ENCODE peak calls at places on chromosomes 11 and 22, in four cellular contexts. One of them, this sample, is unnamed.

GRCh38 chr11:128776088-128776433 is 82.2 kb downstream of the FLI1 start:
- DNase-seq in adrenal gland: no peak
- DNase-seq in breast epithelium: no peak
- DNase-seq in BE2C: no peak
- DNase-seq in this sample: no peak

GRCh38 chr11:23278121-23278520 is 417.8 kb upstream of the CCDC179 start:
- DNase-seq in adrenal gland: peak
- DNase-seq in breast epithelium: no peak
- DNase-seq in BE2C: no peak
- DNase-seq in this sample: no peak

GRCh38 chr11:23263466-23263865 is 403.2 kb upstream of the CCDC179 start:
- DNase-seq in breast epithelium: no peak
- DNase-seq in BE2C: no peak
- DNase-seq in adrenal gland: no peak
- DNase-seq in this sample: no peak

GRCh38 chr11:1858154-1858553 is 5.3 kb downstream of the LSP1 start:
- DNase-seq in adrenal gland: no peak
- DNase-seq in breast epithelium: no peak
- DNase-seq in BE2C: no peak
- DNase-seq in this sample: no peak

GRCh38 chr11:59532620-59533019 is 21.3 kb downstream of the OR4D9 start:
- DNase-seq in breast epithelium: no peak
- DNase-seq in BE2C: no peak
- DNase-seq in adrenal gland: no peak
- DNase-seq in this sample: no peak

GRCh38 chr22:37167981-37168647 is 18.4 kb upstream of the IL2RB start:
- DNase-seq in adrenal gland: peak
- DNase-seq in BE2C: no peak
- DNase-seq in breast epithelium: no peak
- DNase-seq in this sample: no peak

GRCh38 chr11:129368889-129369672 is 6.6 kb upstream of the BARX2 start:
- DNase-seq in breast epithelium: no peak
- DNase-seq in adrenal gland: no peak
- DNase-seq in BE2C: no peak
- DNase-seq in this sample: no peak

GRCh38 chr11:40130427-40130826 is 1329.0 kb downstream of the LRRC4C start:
- DNase-seq in BE2C: peak
- DNase-seq in adrenal gland: no peak
- DNase-seq in breast epithelium: no peak
- DNase-seq in this sample: no peak

GRCh38 chr22:44363214-44363979 is 50.6 kb upstream of the SHISAL1 start:
- DNase-seq in breast epithelium: no peak
- DNase-seq in BE2C: peak
- DNase-seq in adrenal gland: peak
- DNase-seq in this sample: peak

DNA sequence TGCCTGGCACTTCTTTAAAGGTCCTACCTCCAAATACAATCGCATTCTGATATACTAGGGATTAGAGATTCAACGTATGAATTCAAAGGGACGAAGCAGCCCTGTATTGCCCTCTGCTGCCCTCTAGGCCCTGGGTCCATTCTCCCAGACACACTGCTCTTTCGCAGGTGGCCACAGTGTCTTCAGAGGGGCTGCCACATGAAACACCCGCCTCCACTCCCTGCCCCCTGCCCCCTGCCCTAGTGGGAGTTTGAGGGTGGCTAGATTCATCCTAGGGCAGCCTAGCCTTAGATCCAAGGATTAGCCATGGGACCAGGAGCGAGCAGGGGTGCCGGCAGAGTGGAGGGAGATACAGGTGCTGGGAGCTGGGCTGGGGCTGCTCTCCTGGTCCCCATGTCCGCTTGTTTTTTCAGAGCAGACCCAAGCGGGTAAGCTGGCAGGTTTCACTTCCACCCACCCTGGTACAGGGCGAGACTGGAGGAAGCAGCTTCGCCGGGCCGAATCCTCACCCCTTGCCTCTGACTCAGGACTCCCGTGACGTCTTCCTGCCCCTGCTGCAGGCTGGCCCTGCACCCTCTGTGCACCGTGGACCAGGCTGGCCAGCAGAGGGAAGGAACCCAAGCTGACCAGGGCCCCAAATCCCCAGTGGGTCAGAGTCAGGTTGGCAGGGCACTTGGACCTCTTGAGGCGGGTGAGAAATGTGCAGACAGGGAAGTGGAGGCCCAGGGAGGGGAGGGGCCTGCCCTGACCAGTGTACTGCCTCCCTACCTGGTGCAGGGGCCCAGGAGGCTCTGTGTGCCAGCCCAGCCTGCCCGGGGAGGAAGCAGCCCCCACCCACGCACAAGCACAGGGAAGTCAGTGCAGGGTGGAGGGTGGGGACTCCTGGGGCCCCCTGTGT is 28.4 kb upstream of the HMOX1 start:
- DNase-seq in BE2C: no peak
- DNase-seq in adrenal gland: peak
- DNase-seq in breast epithelium: no peak
- DNase-seq in this sample: peak
- TF ChIP-seq CTCF in BE2C: peak
- TF ChIP-seq CTCF in adrenal gland: peak
- TF ChIP-seq CTCF in breast epithelium: no peak
- TF ChIP-seq CTCF in this sample: no peak

DNA sequence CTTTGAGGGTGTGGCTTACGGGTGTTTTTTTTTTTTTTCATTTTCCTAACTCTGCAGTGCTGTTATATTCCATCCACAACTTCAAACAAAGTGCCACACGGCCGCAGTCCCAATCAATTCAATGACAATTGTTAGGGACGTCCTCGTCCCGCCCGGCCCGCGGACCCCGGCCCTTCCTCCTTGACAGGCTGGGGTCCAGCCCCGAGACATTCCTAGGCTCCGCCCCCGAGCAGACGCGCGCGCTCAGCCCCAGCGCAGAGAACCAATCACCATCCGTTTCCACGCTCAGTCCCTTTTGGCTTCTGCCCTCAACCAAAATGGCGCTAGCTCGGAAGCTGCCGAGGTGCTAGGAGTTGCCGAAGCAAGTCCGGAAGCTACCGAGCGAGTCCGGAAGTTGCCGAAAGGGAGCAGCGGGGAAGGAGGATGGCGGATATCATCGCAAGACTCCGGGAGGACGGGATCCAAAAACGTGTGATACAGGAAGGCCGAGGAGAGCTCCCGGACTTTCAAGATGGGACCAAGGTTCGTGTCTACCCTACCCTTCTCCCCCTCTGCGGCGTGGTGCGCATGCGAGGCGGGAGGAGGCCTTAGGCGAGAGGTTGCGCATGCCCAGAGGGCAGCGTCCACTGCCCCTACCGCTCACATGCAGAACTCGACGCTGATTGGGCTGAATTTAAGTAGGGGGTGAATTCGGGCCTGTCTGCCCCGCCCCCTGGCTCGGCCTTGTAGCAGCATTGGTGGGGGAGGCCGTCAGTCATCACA is at the start of gene AIP:
- DNase-seq in BE2C: peak
- DNase-seq in breast epithelium: peak
- DNase-seq in adrenal gland: peak
- DNase-seq in this sample: peak
- TF ChIP-seq CTCF in BE2C: no peak
- TF ChIP-seq CTCF in breast epithelium: peak
- TF ChIP-seq CTCF in adrenal gland: peak
- TF ChIP-seq CTCF in this sample: peak

DNA sequence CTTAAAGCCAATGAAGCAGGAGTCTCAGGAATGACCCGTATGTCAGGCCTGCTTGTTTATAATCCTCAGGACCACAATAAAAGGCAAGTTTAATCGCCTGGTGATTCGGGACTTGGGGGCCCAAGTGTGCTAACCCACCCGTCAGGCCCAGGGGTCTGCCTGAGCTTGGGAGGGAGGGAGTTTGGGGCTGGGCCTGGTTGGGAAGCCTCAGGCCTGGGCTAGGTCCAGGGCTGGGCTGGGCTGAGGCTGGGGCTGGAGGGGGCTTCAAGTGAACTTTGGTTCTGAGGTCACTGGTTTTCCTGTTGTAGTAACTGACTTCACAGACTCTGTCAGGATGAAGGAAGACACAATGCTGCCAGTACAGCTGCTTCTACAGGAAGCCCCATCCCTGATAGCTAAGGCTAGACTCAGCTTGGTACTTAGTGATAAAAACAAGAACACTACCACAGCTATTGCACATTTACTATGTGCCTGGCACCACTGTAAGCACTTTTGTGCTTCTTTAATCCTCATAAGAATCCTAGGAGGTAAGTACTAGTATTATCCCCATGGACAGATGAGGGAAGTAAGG is 179.4 kb upstream of the ZBED5 start:
- DNase-seq in adrenal gland: no peak
- DNase-seq in BE2C: no peak
- DNase-seq in breast epithelium: no peak
- DNase-seq in this sample: no peak
- TF ChIP-seq CTCF in adrenal gland: no peak
- TF ChIP-seq CTCF in BE2C: no peak
- TF ChIP-seq CTCF in breast epithelium: no peak
- TF ChIP-seq CTCF in this sample: no peak

GRCh38 chr11:25891960-25892359 is 440.0 kb upstream of the ANO3 start:
- DNase-seq in adrenal gland: no peak
- DNase-seq in breast epithelium: no peak
- DNase-seq in BE2C: no peak
- DNase-seq in this sample: no peak
- TF ChIP-seq CTCF in adrenal gland: no peak
- TF ChIP-seq CTCF in breast epithelium: no peak
- TF ChIP-seq CTCF in BE2C: no peak
- TF ChIP-seq CTCF in this sample: no peak

GRCh38 chr11:77400775-77401469 is 73.0 kb downstream of the PAK1 start:
- DNase-seq in adrenal gland: no peak
- DNase-seq in breast epithelium: no peak
- DNase-seq in BE2C: no peak
- DNase-seq in this sample: no peak
- TF ChIP-seq CTCF in adrenal gland: no peak
- TF ChIP-seq CTCF in breast epithelium: no peak
- TF ChIP-seq CTCF in BE2C: peak
- TF ChIP-seq CTCF in this sample: no peak

This sample was measured in glutamatergic neuron.